ENCODE peak calls at places on chromosome 15, in four cellular contexts. M, G, X and R are unnamed samples.

GRCh38 chr15:58426501-58426900 is 5.3 kb upstream of the LIPC start:
- DNase-seq in G (no peak), X (no peak), M (no peak), R (no peak)

GRCh38 chr15:50051811-50052419 is 67.1 kb downstream of the ATP8B4 start:
- DNase-seq in G (no peak), X (no peak), M (peak), R (no peak)

GRCh38 chr15:75182187-75183131 is 19.2 kb upstream of the C15orf39 start:
- DNase-seq in M (no peak), G (no peak), X (no peak), R (no peak)

GRCh38 chr15:64024172-64025050 is 21.9 kb downstream of the DAPK2 start:
- DNase-seq in G (no peak), M (no peak), X (no peak), R (no peak)

GRCh38 chr15:101466188-101466587 is 23.3 kb downstream of the PCSK6 start:
- DNase-seq in M (no peak), G (no peak), X (no peak), R (no peak)

GRCh38 chr15:92681141-92681622 is 25.6 kb upstream of the FAM174B start:
- DNase-seq in X (no peak), G (no peak), M (no peak), R (no peak)

GRCh38 chr15:35723852-35724251 is 177.9 kb upstream of the DPH6 start:
- DNase-seq in X (no peak), G (no peak), M (no peak), R (no peak)

GRCh38 chr15:69074843-69075224 is 60.3 kb downstream of the NOX5 start:
- DNase-seq in X (no peak), M (no peak), G (no peak), R (peak)

GRCh38 chr15:98794754-98795153 is 146.4 kb downstream of the IGF1R start:
- DNase-seq in X (no peak), G (no peak), M (no peak), R (no peak)

GRCh38 chr15:65326109-65326508 is 21.6 kb downstream of the RNU5B-1 start:
- DNase-seq in M (no peak), X (no peak), G (no peak), R (no peak)

GRCh38 chr15:92821491-92822116 is 78.5 kb upstream of the CHD2 start:
- DNase-seq in M (no peak), G (no peak), X (no peak), R (peak)

GRCh38 chr15:89004726-89005030 is 83.6 kb upstream of the ABHD2 start:
- DNase-seq in M (no peak), X (no peak), G (no peak), R (no peak)